ENCODE peak calls at places on chromosomes 2 and 18, in seven cellular contexts. One of them, this sample, is unnamed.

GRCh38 chr18:11654736-11655604 is 34.1 kb upstream of the GNAL start:
- DNase-seq in H4: peak
- DNase-seq in Daoy: peak
- DNase-seq in astrocyte of the hippocampus: peak
- DNase-seq in NCI-H446 treated with DMSO at 0.1 percent for 48 hours: no peak
- DNase-seq in iris pigment epithelial cell: peak
- DNase-seq in brain pericyte: no peak
- DNase-seq in this sample: no peak

GRCh38 chr18:55485666-55486065 is 102.3 kb downstream of the TCF4 start:
- DNase-seq in iris pigment epithelial cell: peak
- DNase-seq in brain pericyte: no peak
- DNase-seq in Daoy: no peak
- DNase-seq in astrocyte of the hippocampus: peak
- DNase-seq in NCI-H446 treated with DMSO at 0.1 percent for 48 hours: no peak
- DNase-seq in H4: no peak
- DNase-seq in this sample: no peak

GRCh38 chr18:32308493-32309120 is 118.8 kb downstream of the MEP1B start:
- DNase-seq in Daoy: peak
- DNase-seq in NCI-H446 treated with DMSO at 0.1 percent for 48 hours: no peak
- DNase-seq in astrocyte of the hippocampus: peak
- DNase-seq in iris pigment epithelial cell: peak
- DNase-seq in brain pericyte: no peak
- DNase-seq in H4: peak
- DNase-seq in this sample: peak

GRCh38 chr2:218006741-218007140 is 3.9 kb upstream of the TNS1 start:
- DNase-seq in NCI-H446 treated with DMSO at 0.1 percent for 48 hours: no peak
- DNase-seq in iris pigment epithelial cell: peak
- DNase-seq in brain pericyte: peak
- DNase-seq in Daoy: peak
- DNase-seq in H4: no peak
- DNase-seq in astrocyte of the hippocampus: peak
- DNase-seq in this sample: no peak

GRCh38 chr2:48760848-48761247 is 5.3 kb upstream of the LHCGR start:
- DNase-seq in iris pigment epithelial cell: no peak
- DNase-seq in NCI-H446 treated with DMSO at 0.1 percent for 48 hours: no peak
- DNase-seq in H4: no peak
- DNase-seq in brain pericyte: no peak
- DNase-seq in Daoy: no peak
- DNase-seq in astrocyte of the hippocampus: no peak
- DNase-seq in this sample: no peak

GRCh38 chr2:45986509-45986908 is 310.7 kb upstream of the EPAS1 start:
- DNase-seq in astrocyte of the hippocampus: no peak
- DNase-seq in H4: no peak
- DNase-seq in brain pericyte: no peak
- DNase-seq in iris pigment epithelial cell: no peak
- DNase-seq in NCI-H446 treated with DMSO at 0.1 percent for 48 hours: no peak
- DNase-seq in Daoy: no peak
- DNase-seq in this sample: no peak

GRCh38 chr2:60149151-60149550 is 404.3 kb downstream of the BCL11A start:
- DNase-seq in Daoy: no peak
- DNase-seq in NCI-H446 treated with DMSO at 0.1 percent for 48 hours: no peak
- DNase-seq in H4: no peak
- DNase-seq in brain pericyte: no peak
- DNase-seq in iris pigment epithelial cell: no peak
- DNase-seq in astrocyte of the hippocampus: no peak
- DNase-seq in this sample: no peak

GRCh38 chr2:134109246-134109645 is 144.6 kb upstream of the MGAT5 start:
- DNase-seq in H4: no peak
- DNase-seq in iris pigment epithelial cell: no peak
- DNase-seq in astrocyte of the hippocampus: no peak
- DNase-seq in Daoy: no peak
- DNase-seq in NCI-H446 treated with DMSO at 0.1 percent for 48 hours: no peak
- DNase-seq in brain pericyte: no peak
- DNase-seq in this sample: no peak

GRCh38 chr18:79361766-79362522 is 33.8 kb upstream of the NFATC1 start:
- DNase-seq in NCI-H446 treated with DMSO at 0.1 percent for 48 hours: no peak
- DNase-seq in iris pigment epithelial cell: peak
- DNase-seq in H4: peak
- DNase-seq in astrocyte of the hippocampus: peak
- DNase-seq in brain pericyte: no peak
- DNase-seq in Daoy: peak
- DNase-seq in this sample: peak

GRCh38 chr2:64645014-64645418 is 8.7 kb downstream of the SERTAD2 start:
- DNase-seq in astrocyte of the hippocampus: peak
- DNase-seq in brain pericyte: no peak
- DNase-seq in iris pigment epithelial cell: peak
- DNase-seq in NCI-H446 treated with DMSO at 0.1 percent for 48 hours: no peak
- DNase-seq in Daoy: peak
- DNase-seq in H4: peak
- DNase-seq in this sample: peak

GRCh38 chr2:182182436-182182835 is 196.8 kb downstream of the PPP1R1C start:
- DNase-seq in astrocyte of the hippocampus: peak
- DNase-seq in NCI-H446 treated with DMSO at 0.1 percent for 48 hours: no peak
- DNase-seq in H4: no peak
- DNase-seq in brain pericyte: no peak
- DNase-seq in Daoy: no peak
- DNase-seq in iris pigment epithelial cell: peak
- DNase-seq in this sample: no peak

GRCh38 chr2:44528595-44528994 is 166.8 kb downstream of the CAMKMT start:
- DNase-seq in H4: peak
- DNase-seq in iris pigment epithelial cell: peak
- DNase-seq in NCI-H446 treated with DMSO at 0.1 percent for 48 hours: no peak
- DNase-seq in Daoy: no peak
- DNase-seq in brain pericyte: no peak
- DNase-seq in astrocyte of the hippocampus: peak
- DNase-seq in this sample: no peak

GRCh38 chr2:113858764-113859163 is 31.1 kb upstream of the ACTR3 start:
- DNase-seq in astrocyte of the hippocampus: peak
- DNase-seq in NCI-H446 treated with DMSO at 0.1 percent for 48 hours: no peak
- DNase-seq in H4: peak
- DNase-seq in Daoy: peak
- DNase-seq in brain pericyte: no peak
- DNase-seq in iris pigment epithelial cell: peak
- DNase-seq in this sample: peak

This sample was measured in SJSA1.